ENCODE peak calls at places on chromosomes 6 and 20, in eight cellular contexts. One of them, this sample, is unnamed. For H3K4me1, the result is how much of the 10 kb centered on the place peaks cover.

GRCh38 chr6:132742495-132742894 is 15.2 kb downstream of the VNN2 start:
- DNase-seq in CD8-positive, alpha-beta memory T cell: no peak
- DNase-seq in PC-3: no peak
- DNase-seq in fibroblast of lung: no peak
- DNase-seq in A549: no peak
- DNase-seq in IMR-90: no peak
- DNase-seq in gastrocnemius medialis: no peak
- DNase-seq in CD4-positive, alpha-beta memory T cell: no peak
- DNase-seq in this sample: no peak

GRCh38 chr20:32966382-32966781 is 37.9 kb downstream of the SUN5 start:
- DNase-seq in PC-3: no peak
- DNase-seq in CD8-positive, alpha-beta memory T cell: no peak
- DNase-seq in CD4-positive, alpha-beta memory T cell: no peak
- DNase-seq in gastrocnemius medialis: no peak
- DNase-seq in fibroblast of lung: no peak
- DNase-seq in A549: no peak
- DNase-seq in IMR-90: no peak
- DNase-seq in this sample: no peak

GRCh38 chr20:7893019-7893730 is 47.1 kb downstream of the HAO1 start:
- DNase-seq in A549: no peak
- DNase-seq in gastrocnemius medialis: no peak
- DNase-seq in PC-3: peak
- DNase-seq in CD4-positive, alpha-beta memory T cell: no peak
- DNase-seq in IMR-90: no peak
- DNase-seq in fibroblast of lung: no peak
- DNase-seq in CD8-positive, alpha-beta memory T cell: no peak
- DNase-seq in this sample: no peak

GRCh38 chr6:95240514-95240913 is 336.8 kb upstream of the MANEA start:
- DNase-seq in CD4-positive, alpha-beta memory T cell: no peak
- DNase-seq in gastrocnemius medialis: no peak
- DNase-seq in PC-3: no peak
- DNase-seq in CD8-positive, alpha-beta memory T cell: no peak
- DNase-seq in IMR-90: no peak
- DNase-seq in A549: no peak
- DNase-seq in fibroblast of lung: no peak
- DNase-seq in this sample: no peak

GRCh38 chr20:37651932-37652331 is 41.9 kb upstream of the CTNNBL1 start:
- DNase-seq in fibroblast of lung: peak
- DNase-seq in gastrocnemius medialis: peak
- DNase-seq in IMR-90: no peak
- DNase-seq in CD8-positive, alpha-beta memory T cell: no peak
- DNase-seq in CD4-positive, alpha-beta memory T cell: no peak
- DNase-seq in A549: peak
- DNase-seq in PC-3: peak
- DNase-seq in this sample: peak

GRCh38 chr6:72649032-72649984 is 27.4 kb downstream of the KCNQ5 start:
- DNase-seq in CD4-positive, alpha-beta memory T cell: no peak
- DNase-seq in IMR-90: peak
- DNase-seq in fibroblast of lung: peak
- DNase-seq in A549: no peak
- DNase-seq in PC-3: peak
- DNase-seq in gastrocnemius medialis: no peak
- DNase-seq in CD8-positive, alpha-beta memory T cell: no peak
- DNase-seq in this sample: no peak

GRCh38 chr6:75424610-75425548 is 68.7 kb downstream of the FILIP1 start:
- DNase-seq in CD4-positive, alpha-beta memory T cell: no peak
- DNase-seq in fibroblast of lung: peak
- DNase-seq in PC-3: peak
- DNase-seq in gastrocnemius medialis: no peak
- DNase-seq in A549: no peak
- DNase-seq in IMR-90: peak
- DNase-seq in CD8-positive, alpha-beta memory T cell: no peak
- DNase-seq in this sample: no peak

GRCh38 chr6:3259491-3259958 is 778 bp downstream of the PSMG4 start:
- DNase-seq in gastrocnemius medialis: peak
- DNase-seq in fibroblast of lung: peak
- DNase-seq in A549: peak
- DNase-seq in PC-3: peak
- DNase-seq in CD4-positive, alpha-beta memory T cell: peak
- DNase-seq in IMR-90: peak
- DNase-seq in CD8-positive, alpha-beta memory T cell: peak
- DNase-seq in this sample: no peak

GRCh38 chr20:48202774-48203173 is 417.5 kb upstream of the SULF2 start:
- DNase-seq in gastrocnemius medialis: no peak
- DNase-seq in A549: no peak
- DNase-seq in IMR-90: no peak
- DNase-seq in CD4-positive, alpha-beta memory T cell: no peak
- DNase-seq in CD8-positive, alpha-beta memory T cell: no peak
- DNase-seq in PC-3: no peak
- DNase-seq in fibroblast of lung: no peak
- DNase-seq in this sample: no peak

GRCh38 chr6:4008324-4009047 is 70.5 kb downstream of the FAM217A start:
- DNase-seq in PC-3: peak
- DNase-seq in A549: peak
- DNase-seq in fibroblast of lung: peak
- DNase-seq in CD4-positive, alpha-beta memory T cell: peak
- DNase-seq in IMR-90: peak
- DNase-seq in gastrocnemius medialis: no peak
- DNase-seq in CD8-positive, alpha-beta memory T cell: no peak
- DNase-seq in this sample: no peak

GRCh38 chr20:23122959-23123655 is 37.0 kb upstream of the CD93 start:
- DNase-seq in IMR-90: no peak
- DNase-seq in gastrocnemius medialis: no peak
- DNase-seq in A549: no peak
- DNase-seq in PC-3: no peak
- DNase-seq in fibroblast of lung: no peak
- DNase-seq in CD4-positive, alpha-beta memory T cell: no peak
- DNase-seq in CD8-positive, alpha-beta memory T cell: no peak
- DNase-seq in this sample: no peak

GRCh38 chr6:11427091-11427739 is 110.3 kb upstream of the TMEM170B start:
- DNase-seq in gastrocnemius medialis: no peak
- DNase-seq in CD8-positive, alpha-beta memory T cell: no peak
- DNase-seq in IMR-90: no peak
- DNase-seq in CD4-positive, alpha-beta memory T cell: no peak
- DNase-seq in PC-3: no peak
- DNase-seq in fibroblast of lung: no peak
- DNase-seq in A549: no peak
- DNase-seq in this sample: no peak

GRCh38 chr6:109023348-109023925 is 71.2 kb downstream of the SESN1 start:
- DNase-seq in gastrocnemius medialis: no peak
- DNase-seq in PC-3: no peak
- DNase-seq in fibroblast of lung: no peak
- DNase-seq in CD4-positive, alpha-beta memory T cell: no peak
- DNase-seq in CD8-positive, alpha-beta memory T cell: no peak
- DNase-seq in IMR-90: no peak
- DNase-seq in A549: no peak
- DNase-seq in this sample: no peak

GRCh38 chr6:22651731-22652130 is 82.4 kb downstream of the HDGFL1 start:
- DNase-seq in fibroblast of lung: no peak
- DNase-seq in A549: no peak
- DNase-seq in CD8-positive, alpha-beta memory T cell: no peak
- DNase-seq in CD4-positive, alpha-beta memory T cell: no peak
- DNase-seq in PC-3: no peak
- DNase-seq in gastrocnemius medialis: no peak
- DNase-seq in IMR-90: no peak
- DNase-seq in this sample: no peak

GRCh38 chr6:49326337-49326736 is 136.7 kb downstream of the MMUT start:
- DNase-seq in A549: no peak
- DNase-seq in CD8-positive, alpha-beta memory T cell: no peak
- DNase-seq in IMR-90: peak
- DNase-seq in fibroblast of lung: peak
- DNase-seq in gastrocnemius medialis: no peak
- DNase-seq in CD4-positive, alpha-beta memory T cell: no peak
- DNase-seq in PC-3: peak
- DNase-seq in this sample: no peak

DNA sequence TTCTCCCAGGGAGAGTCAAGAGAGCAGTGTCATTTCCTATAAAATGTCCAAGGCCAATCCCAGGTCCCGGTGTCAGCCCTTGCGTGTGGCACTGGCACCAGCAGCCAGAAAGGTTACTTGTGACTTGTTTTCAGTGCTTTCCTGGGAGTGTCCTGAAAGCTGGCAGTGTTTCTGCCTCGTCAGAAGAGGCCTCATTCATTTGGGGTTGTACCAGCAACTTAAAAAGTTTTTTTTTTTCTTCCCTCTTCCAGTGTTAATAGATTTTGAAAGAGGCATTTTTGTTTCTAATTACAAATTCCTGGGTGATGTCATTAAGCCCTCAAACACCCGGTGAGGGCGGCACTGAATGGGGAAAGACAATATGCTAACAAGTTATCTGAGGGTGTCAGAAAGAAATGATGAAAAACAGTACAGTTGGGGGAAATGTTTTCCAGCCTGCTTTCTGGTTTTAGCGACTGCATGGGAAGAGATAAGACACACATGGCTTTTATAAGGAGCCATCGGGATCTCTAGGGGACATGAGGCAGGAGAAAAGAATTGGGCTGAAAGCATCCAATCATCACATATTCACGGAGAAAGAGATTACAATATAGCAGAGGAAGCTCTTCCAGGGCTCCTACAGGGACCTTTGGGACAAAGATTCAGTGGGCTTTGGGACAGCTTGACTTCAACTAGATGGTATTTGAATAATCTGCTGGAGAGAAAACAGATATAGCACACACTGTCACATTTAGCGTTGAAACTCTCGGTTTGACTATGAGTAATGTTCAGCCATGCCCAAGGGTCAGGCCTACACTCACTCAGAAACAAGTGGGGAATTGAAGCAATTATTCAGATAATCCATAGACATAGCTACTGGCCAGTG is 153.0 kb downstream of the BCAS1 start:
- DNase-seq in IMR-90: no peak
- DNase-seq in fibroblast of lung: peak
- DNase-seq in CD4-positive, alpha-beta memory T cell: no peak
- DNase-seq in PC-3: peak
- DNase-seq in A549: no peak
- DNase-seq in CD8-positive, alpha-beta memory T cell: no peak
- DNase-seq in gastrocnemius medialis: peak
- DNase-seq in this sample: no peak
- H3K4me1 ChIP-seq in IMR-90: under half
- H3K4me1 ChIP-seq in fibroblast of lung: under half
- H3K4me1 ChIP-seq in CD4-positive, alpha-beta memory T cell: under half
- H3K4me1 ChIP-seq in PC-3: under half
- H3K4me1 ChIP-seq in A549: under half
- H3K4me1 ChIP-seq in CD8-positive, alpha-beta memory T cell: under half
- H3K4me1 ChIP-seq in gastrocnemius medialis: under half
- H3K4me1 ChIP-seq in this sample: under half

GRCh38 chr6:118860363-118860762 is 33.6 kb upstream of the ASF1A start:
- DNase-seq in gastrocnemius medialis: no peak
- DNase-seq in IMR-90: no peak
- DNase-seq in PC-3: no peak
- DNase-seq in CD4-positive, alpha-beta memory T cell: no peak
- DNase-seq in CD8-positive, alpha-beta memory T cell: no peak
- DNase-seq in fibroblast of lung: no peak
- DNase-seq in A549: no peak
- DNase-seq in this sample: no peak

GRCh38 chr6:118860880-118861279 is 33.1 kb upstream of the ASF1A start:
- DNase-seq in gastrocnemius medialis: peak
- DNase-seq in CD8-positive, alpha-beta memory T cell: no peak
- DNase-seq in A549: no peak
- DNase-seq in IMR-90: no peak
- DNase-seq in CD4-positive, alpha-beta memory T cell: no peak
- DNase-seq in PC-3: no peak
- DNase-seq in fibroblast of lung: no peak
- DNase-seq in this sample: no peak

GRCh38 chr6:118867181-118867580 is 26.8 kb upstream of the ASF1A start:
- DNase-seq in IMR-90: peak
- DNase-seq in fibroblast of lung: peak
- DNase-seq in CD8-positive, alpha-beta memory T cell: no peak
- DNase-seq in gastrocnemius medialis: no peak
- DNase-seq in CD4-positive, alpha-beta memory T cell: no peak
- DNase-seq in A549: no peak
- DNase-seq in PC-3: peak
- DNase-seq in this sample: no peak

GRCh38 chr6:118862443-118862842 is 31.5 kb upstream of the ASF1A start:
- DNase-seq in CD8-positive, alpha-beta memory T cell: no peak
- DNase-seq in PC-3: no peak
- DNase-seq in IMR-90: no peak
- DNase-seq in CD4-positive, alpha-beta memory T cell: no peak
- DNase-seq in gastrocnemius medialis: no peak
- DNase-seq in A549: no peak
- DNase-seq in fibroblast of lung: no peak
- DNase-seq in this sample: no peak

GRCh38 chr6:118864330-118865166 is 29.4 kb upstream of the ASF1A start:
- DNase-seq in gastrocnemius medialis: no peak
- DNase-seq in PC-3: no peak
- DNase-seq in A549: no peak
- DNase-seq in CD8-positive, alpha-beta memory T cell: no peak
- DNase-seq in fibroblast of lung: peak
- DNase-seq in CD4-positive, alpha-beta memory T cell: no peak
- DNase-seq in IMR-90: no peak
- DNase-seq in this sample: no peak
- H3K4me3 ChIP-seq in gastrocnemius medialis: no peak
- H3K4me3 ChIP-seq in PC-3: no peak
- H3K4me3 ChIP-seq in A549: no peak
- H3K4me3 ChIP-seq in CD8-positive, alpha-beta memory T cell: peak
- H3K4me3 ChIP-seq in fibroblast of lung: no peak
- H3K4me3 ChIP-seq in CD4-positive, alpha-beta memory T cell: no peak
- H3K4me3 ChIP-seq in IMR-90: no peak
- H3K4me3 ChIP-seq in this sample: no peak

GRCh38 chr6:15357832-15358231 is 112.0 kb downstream of the JARID2 start:
- DNase-seq in gastrocnemius medialis: no peak
- DNase-seq in CD4-positive, alpha-beta memory T cell: no peak
- DNase-seq in PC-3: no peak
- DNase-seq in fibroblast of lung: no peak
- DNase-seq in CD8-positive, alpha-beta memory T cell: no peak
- DNase-seq in IMR-90: no peak
- DNase-seq in A549: no peak
- DNase-seq in this sample: no peak
- H3K4me1 ChIP-seq in gastrocnemius medialis: half or more
- H3K4me1 ChIP-seq in CD4-positive, alpha-beta memory T cell: under half
- H3K4me1 ChIP-seq in PC-3: under half
- H3K4me1 ChIP-seq in fibroblast of lung: under half
- H3K4me1 ChIP-seq in CD8-positive, alpha-beta memory T cell: under half
- H3K4me1 ChIP-seq in IMR-90: under half
- H3K4me1 ChIP-seq in A549: under half
- H3K4me1 ChIP-seq in this sample: under half

DNA sequence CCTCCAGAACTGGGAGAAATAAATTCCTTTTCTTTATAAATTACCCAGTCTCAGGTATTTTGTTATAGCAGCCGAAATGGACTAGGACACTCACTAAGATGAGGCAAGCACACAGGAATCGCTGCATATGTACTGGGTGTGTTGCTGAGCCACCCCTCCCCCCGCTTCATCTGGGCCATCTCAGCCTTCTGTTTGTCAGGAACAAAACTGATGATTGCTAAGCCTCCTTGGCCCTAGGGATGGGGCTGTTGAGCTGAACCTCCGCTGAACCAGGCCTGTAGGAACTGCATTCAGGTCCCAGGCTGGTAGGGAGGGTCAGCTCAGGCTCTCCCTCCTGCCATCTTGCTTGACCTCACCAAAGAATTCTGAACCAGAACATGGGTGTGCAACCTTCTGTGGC is 108.6 kb downstream of the MAP3K7 start:
- DNase-seq in CD4-positive, alpha-beta memory T cell: no peak
- DNase-seq in IMR-90: no peak
- DNase-seq in A549: no peak
- DNase-seq in CD8-positive, alpha-beta memory T cell: no peak
- DNase-seq in fibroblast of lung: no peak
- DNase-seq in PC-3: no peak
- DNase-seq in gastrocnemius medialis: no peak
- DNase-seq in this sample: no peak
- H3K4me3 ChIP-seq in CD4-positive, alpha-beta memory T cell: no peak
- H3K4me3 ChIP-seq in IMR-90: no peak
- H3K4me3 ChIP-seq in A549: no peak
- H3K4me3 ChIP-seq in CD8-positive, alpha-beta memory T cell: no peak
- H3K4me3 ChIP-seq in fibroblast of lung: no peak
- H3K4me3 ChIP-seq in PC-3: no peak
- H3K4me3 ChIP-seq in gastrocnemius medialis: no peak
- H3K4me3 ChIP-seq in this sample: no peak

This sample was measured in iPS DF 6.9.